ENCODE peak calls at places on chromosomes 7 and 10, in six cellular contexts. T, S, G, Z, J and H are unnamed samples.

GRCh38 chr7:139798892-139799291 is 21.1 kb upstream of the HIPK2 start:
- DNase-seq in T (no peak), S (no peak), G (no peak), Z (no peak), J (no peak), H (no peak)

GRCh38 chr7:158863611-158864506 is 7.5 kb downstream of the DYNC2I1 start:
- DNase-seq in T (peak; percentile 73), S (peak; percentile 64), G (peak; percentile 84), Z (no peak), J (peak; percentile 50), H (peak; percentile 92)

GRCh38 chr10:93154531-93154930 is 80.8 kb downstream of the CYP26A1 start:
- DNase-seq in T (no peak), S (no peak), G (no peak), Z (no peak), J (no peak), H (no peak)

GRCh38 chr7:99672571-99672970 is 7.2 kb downstream of the CYP3A5 start:
- DNase-seq in T (no peak), S (no peak), G (no peak), Z (no peak), J (no peak), H (no peak)

GRCh38 chr10:29517352-29517923 is 117.3 kb downstream of the SVIL start:
- DNase-seq in T (peak; percentile 46), S (peak; percentile 38), G (peak; percentile 63), Z (peak; percentile 88), J (no peak), H (no peak)

GRCh38 chr7:55423891-55424290 is 58.8 kb downstream of the LANCL2 start:
- DNase-seq in T (no peak), S (no peak), G (no peak), Z (no peak), J (no peak), H (no peak)

GRCh38 chr7:155001756-155002410 is 1.0 kb downstream of the PAXIP1 start:
- DNase-seq in T (peak; percentile 16), S (peak; percentile 10), G (peak; percentile 6), Z (no peak), J (no peak), H (peak; percentile 84)

GRCh38 chr10:27745380-27745718 is 270 bp downstream of the MKX start:
- DNase-seq in T (no peak), S (no peak), G (no peak), Z (peak; percentile 71), J (no peak), H (peak; percentile 56)

GRCh38 chr10:126250045-126250444 is 138.2 kb downstream of the ADAM12 start:
- DNase-seq in T (no peak), S (no peak), G (no peak), Z (no peak), J (no peak), H (no peak)

GRCh38 chr7:29968683-29969457 is 20.7 kb downstream of the SCRN1 start:
- DNase-seq in T (no peak), S (peak; percentile 85), G (peak; percentile 62), Z (no peak), J (no peak), H (peak; percentile 89)

GRCh38 chr10:118841881-118842605 is 87.3 kb upstream of the CACUL1 start:
- DNase-seq in T (no peak), S (no peak), G (no peak), Z (no peak), J (no peak), H (no peak)

GRCh38 chr7:50664461-50664922 is 99.3 kb upstream of the DDC start:
- DNase-seq in T (no peak), S (peak; percentile 80), G (peak; percentile 59), Z (no peak), J (no peak), H (peak; percentile 95)

DNA sequence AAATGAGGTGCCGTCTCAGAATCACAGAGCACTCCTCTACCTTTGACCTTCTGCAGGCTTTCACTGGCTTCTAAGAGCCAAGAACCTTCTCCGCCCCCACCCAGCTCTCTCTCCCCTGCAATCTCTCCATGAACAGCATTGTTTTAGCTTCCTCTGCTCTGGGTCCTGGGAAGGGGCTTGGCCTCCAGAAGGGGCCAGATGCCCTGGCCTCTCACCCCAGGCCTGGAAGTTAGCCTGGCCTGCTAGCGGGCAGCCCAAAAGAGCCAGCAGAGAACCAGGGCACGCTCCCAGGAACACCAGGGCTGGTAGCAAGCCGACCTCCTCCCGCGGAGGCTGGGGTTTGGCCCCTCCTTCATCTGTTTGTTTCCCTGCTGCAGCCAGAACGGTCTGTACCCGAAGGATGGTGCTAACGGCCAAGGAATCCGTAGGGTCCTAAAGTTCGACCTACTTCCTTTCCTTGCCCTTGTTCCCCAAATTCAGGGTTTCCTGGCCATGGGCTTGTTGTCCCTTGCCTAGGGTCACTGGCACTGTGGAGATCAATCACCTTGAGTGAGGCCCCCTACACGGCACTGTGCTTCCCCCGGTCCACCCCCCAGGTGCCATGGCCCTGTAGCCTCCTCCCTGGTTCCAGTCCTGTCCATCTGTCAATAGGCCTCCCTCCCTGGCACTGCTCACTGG is 18.7 kb upstream of the DDIT4 start:
- DNase-seq in T (peak; percentile 87), S (peak; percentile 80), G (peak; percentile 92), Z (peak; percentile 90), J (no peak), H (peak; percentile 93)
- TF ChIP-seq CTCF in T (no peak), S (no peak), G (no peak), Z (no peak), J (no peak), H (no peak)

GRCh38 chr10:7872041-7872442 is 53.7 kb downstream of the TAF3 start:
- DNase-seq in T (peak; percentile 31), S (peak; percentile 30), G (no peak), Z (no peak), J (no peak), H (no peak)
- TF ChIP-seq CTCF in T (peak; percentile 88), S (peak; percentile 62), G (peak; percentile 54), Z (peak; percentile 83), J (peak; percentile 63), H (peak; percentile 75)

DNA sequence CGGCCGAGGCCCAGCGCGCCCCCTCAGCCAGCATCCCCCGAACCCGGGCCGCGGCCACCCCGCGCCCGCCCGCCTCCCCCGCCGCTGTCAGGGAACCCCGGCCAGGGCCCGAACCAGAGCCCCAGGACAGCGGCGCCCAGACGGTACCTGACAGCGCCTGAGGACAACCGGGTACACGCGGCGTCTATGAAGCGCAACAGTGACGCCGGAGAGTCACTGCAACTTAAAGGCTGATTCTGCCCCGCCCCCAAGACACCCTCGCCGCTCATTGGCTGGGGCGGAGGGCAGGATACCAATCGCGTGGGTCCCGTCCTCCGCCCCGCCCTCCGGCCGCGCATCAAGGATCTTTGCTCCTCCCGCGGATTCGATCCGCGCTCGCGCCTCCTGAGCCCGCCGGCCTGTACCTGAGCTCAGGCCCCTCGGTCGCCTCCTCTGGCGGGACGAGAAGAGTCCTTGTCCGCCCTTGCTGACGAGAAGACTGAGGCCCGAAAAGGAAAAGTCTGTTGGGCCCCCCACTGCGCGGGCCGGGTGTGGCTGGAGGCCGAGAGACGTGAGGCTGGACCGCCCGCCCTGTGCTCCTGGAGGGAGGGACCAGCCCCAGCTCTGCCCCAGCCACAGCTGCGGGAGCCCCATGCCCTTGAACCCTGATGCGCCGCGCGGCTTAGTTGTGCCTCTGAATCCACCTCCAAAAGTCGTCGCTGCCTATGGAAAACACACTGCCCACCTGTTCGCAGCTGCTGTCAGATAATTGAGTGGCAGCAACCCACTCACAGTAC is at the start of gene OAT:
- DNase-seq in T (peak; percentile 96), S (peak; percentile 97), G (peak; percentile 95), Z (peak; percentile 99), J (peak; percentile 59), H (peak; percentile 99)
- TF ChIP-seq CTCF in T (no peak), S (peak; percentile 19), G (no peak), Z (peak; percentile 61), J (peak; percentile 41), H (no peak)

DNA sequence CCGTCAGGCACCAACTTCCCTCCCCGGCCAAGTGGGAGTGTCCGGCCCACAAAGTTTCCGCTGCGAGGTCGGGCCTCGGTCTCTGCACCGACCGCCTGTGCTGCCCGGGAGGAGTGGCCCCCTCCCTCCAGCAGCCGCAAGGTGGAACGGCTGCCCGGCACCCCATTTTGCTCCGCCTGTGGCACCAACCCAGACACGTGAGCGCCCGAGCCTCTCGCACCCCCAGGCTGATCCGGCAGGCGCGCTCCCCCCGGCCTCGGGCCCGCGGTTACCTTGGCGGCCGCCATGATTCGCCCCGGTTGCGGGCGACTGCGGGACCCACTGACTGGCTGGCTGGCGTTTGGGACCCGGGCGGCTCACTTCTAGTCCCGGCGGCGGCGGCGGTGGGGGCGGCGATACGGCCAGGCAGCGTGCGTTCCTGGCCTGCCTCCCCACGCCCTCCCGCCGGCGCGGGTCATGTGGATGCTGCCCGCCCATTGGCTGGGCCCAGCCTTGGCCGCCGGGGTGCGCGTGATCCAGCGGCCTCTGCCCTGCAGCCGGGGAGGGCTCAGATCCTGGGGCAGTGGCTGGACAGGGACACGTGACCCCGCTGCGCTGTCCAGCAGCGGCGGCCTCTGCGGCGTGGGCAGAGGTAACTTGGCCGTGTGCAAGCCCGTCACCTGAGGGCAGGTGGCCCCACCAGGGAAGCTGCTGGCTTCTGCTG is at the start of gene SLC25A13:
- DNase-seq in T (peak; percentile 92), S (peak; percentile 80), G (peak; percentile 91), Z (peak; percentile 95), J (peak; percentile 21), H (peak; percentile 98)
- TF ChIP-seq CTCF in T (no peak), S (no peak), G (no peak), Z (no peak), J (no peak), H (no peak)

GRCh38 chr7:20541615-20542349 is 73.7 kb upstream of the ABCB5 start:
- DNase-seq in T (no peak), S (no peak), G (no peak), Z (no peak), J (no peak), H (no peak)

GRCh38 chr7:20542594-20542993 is 72.9 kb upstream of the ABCB5 start:
- DNase-seq in T (no peak), S (peak; percentile 19), G (peak; percentile 37), Z (no peak), J (peak; percentile 3), H (peak; percentile 70)

GRCh38 chr7:20535541-20535940 is 79.9 kb upstream of the ABCB5 start:
- DNase-seq in T (no peak), S (no peak), G (no peak), Z (no peak), J (no peak), H (no peak)

GRCh38 chr7:20543565-20543964 is 71.9 kb upstream of the ABCB5 start:
- DNase-seq in T (no peak), S (no peak), G (no peak), Z (no peak), J (no peak), H (no peak)

DNA sequence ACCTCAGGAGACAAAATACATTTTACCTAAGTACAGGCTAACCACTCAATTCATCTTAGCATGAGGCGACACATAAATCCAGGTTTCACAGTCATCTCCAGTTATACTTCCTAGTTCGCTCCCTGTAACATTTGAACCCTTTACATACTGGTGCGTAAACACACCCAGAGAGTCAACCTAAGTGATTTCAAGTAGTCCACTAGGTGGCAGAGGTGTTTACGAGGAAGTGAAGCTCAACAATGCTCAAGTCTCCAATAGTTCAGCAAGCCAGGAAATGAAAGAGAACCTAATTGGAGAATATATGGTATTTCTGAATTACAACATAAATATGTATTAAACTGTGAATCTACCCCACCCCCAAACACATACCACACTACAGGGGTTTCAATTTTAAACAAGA is 76.3 kb upstream of the ABCB5 start:
- DNase-seq in T (peak; percentile 52), S (no peak), G (no peak), Z (no peak), J (no peak), H (peak; percentile 11)
- TF ChIP-seq CTCF in T (no peak), S (no peak), G (peak; percentile 20), Z (peak; percentile 72), J (no peak), H (peak; percentile 21)

DNA sequence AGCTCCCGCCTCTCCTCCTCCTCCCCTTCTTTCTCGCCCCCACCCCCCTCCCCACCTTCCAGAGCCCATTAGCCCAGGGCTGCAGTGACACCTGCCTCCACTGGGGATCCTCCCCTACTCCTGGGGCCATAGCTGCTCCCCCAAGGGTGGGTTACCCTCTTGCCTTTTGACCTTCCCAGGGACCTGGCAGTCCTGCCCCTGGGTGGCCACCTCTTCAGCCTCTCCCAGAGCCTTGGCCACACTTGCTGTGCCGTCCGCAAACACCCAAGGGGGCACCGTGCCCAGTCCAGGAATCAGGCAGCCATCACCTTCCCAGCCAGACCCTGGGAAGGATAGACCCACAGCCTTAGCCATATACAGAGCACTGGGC is 19.8 kb upstream of the CLDN4 start:
- DNase-seq in T (no peak), S (no peak), G (no peak), Z (peak; percentile 43), J (no peak), H (no peak)
- TF ChIP-seq CTCF in T (no peak), S (no peak), G (no peak), Z (peak; percentile 42), J (no peak), H (no peak)